ENCODE peak calls at places on chromosomes 5 and 9, in nine cellular contexts. N is midbrain; L is smooth muscle cell of the brain vasculature; C is frontal cortex; S is stimulated activated CD4-positive, alpha-beta T cell treated with anti-CD3 and anti-CD28 coated beads, Interleukin-2, amount 100 ng/mL, for 4 hours; G is GM23248; M is adipocyte; X is activated CD4-positive, CD25-positive, alpha-beta regulatory T cell; H is neural crest cell. U is an unnamed sample.

GRCh38 chr9:109797509-109797908 is 17.5 kb downstream of the PALM2AKAP2 start:
- DNase-seq in N (no peak), L (no peak), C (no peak), S (no peak), G (no peak), M (no peak), X (no peak), H (no peak), U (no peak)

GRCh38 chr9:17216011-17216410 is 81.2 kb downstream of the CNTLN start:
- DNase-seq in N (no peak), L (no peak), C (no peak), S (no peak), G (peak), M (no peak), X (no peak), H (no peak), U (no peak)

GRCh38 chr9:134922066-134922931 is 4.6 kb upstream of the FCN1 start:
- DNase-seq in N (no peak), L (no peak), C (no peak), S (no peak), G (no peak), M (no peak), X (no peak), H (no peak), U (no peak)

GRCh38 chr5:13814293-13814692 is 130.2 kb downstream of the DNAH5 start:
- DNase-seq in N (no peak), L (no peak), C (no peak), S (no peak), G (peak), M (no peak), X (no peak), H (no peak), U (no peak)

GRCh38 chr9:100058699-100059579 is 39.9 kb downstream of the ERP44 start:
- DNase-seq in N (no peak), L (no peak), C (no peak), S (no peak), G (no peak), M (no peak), X (no peak), H (no peak), U (no peak)

GRCh38 chr5:664343-664993 is 28.7 kb downstream of the TPPP start:
- DNase-seq in N (no peak), L (no peak), C (no peak), S (no peak), G (no peak), M (no peak), X (no peak), H (no peak), U (no peak)

GRCh38 chr9:114721491-114722362 is 39.7 kb upstream of the TEX48 start:
- DNase-seq in N (no peak), L (no peak), C (no peak), S (no peak), G (peak), M (peak), X (no peak), H (no peak), U (no peak)

GRCh38 chr5:141916522-141916921 is 7.1 kb upstream of the DELE1 start:
- DNase-seq in N (no peak), L (no peak), C (no peak), S (no peak), G (no peak), M (no peak), X (no peak), H (no peak), U (no peak)

GRCh38 chr9:70407081-70407503 is 7.4 kb downstream of the KLF9 start:
- DNase-seq in N (peak), L (no peak), C (no peak), S (no peak), G (peak), M (peak), X (no peak), H (no peak), U (no peak)

GRCh38 chr9:37001461-37001860 is 32.6 kb downstream of the PAX5 start:
- DNase-seq in N (no peak), L (no peak), C (no peak), S (no peak), G (no peak), M (peak), X (no peak), H (no peak), U (no peak)

GRCh38 chr9:79189511-79189924 is 382.2 kb upstream of the TLE4 start:
- DNase-seq in N (no peak), L (no peak), C (no peak), S (no peak), G (peak), M (no peak), X (no peak), H (no peak), U (no peak)

GRCh38 chr5:17000296-17000939 is 64.3 kb upstream of the MYO10 start:
- DNase-seq in N (no peak), L (peak), C (no peak), S (no peak), G (peak), M (peak), X (no peak), H (no peak), U (no peak)

GRCh38 chr5:122051569-122051968 is 26.5 kb downstream of the LOX start:
- DNase-seq in N (no peak), L (no peak), C (no peak), S (no peak), G (no peak), M (no peak), X (no peak), H (no peak), U (no peak)

GRCh38 chr5:57221049-57221568 is 47.2 kb downstream of the GPBP1 start:
- DNase-seq in N (peak), L (peak), C (peak), S (no peak), G (peak), M (peak), X (peak), H (peak), U (peak)

GRCh38 chr5:144457160-144457559 is 286.5 kb downstream of the KCTD16 start:
- DNase-seq in N (no peak), L (no peak), C (no peak), S (no peak), G (no peak), M (no peak), X (no peak), H (no peak), U (no peak)

GRCh38 chr5:102433473-102433872 is 65.3 kb downstream of the SLCO6A1 start:
- DNase-seq in N (no peak), L (no peak), C (no peak), S (no peak), G (no peak), M (no peak), X (no peak), H (no peak), U (no peak)

GRCh38 chr9:81789751-81790150 is 100.4 kb upstream of the TLE1 start:
- DNase-seq in N (no peak), L (no peak), C (no peak), S (no peak), G (peak), M (peak), X (no peak), H (no peak), U (no peak)

GRCh38 chr5:141637693-141638419 is 1.1 kb downstream of the RELL2 start:
- DNase-seq in N (peak), L (no peak), C (peak), S (no peak), G (peak), M (peak), X (peak), H (peak), U (peak)

GRCh38 chr9:126165755-126166154 is 160.9 kb upstream of the MVB12B start:
- DNase-seq in N (no peak), L (no peak), C (no peak), S (no peak), G (no peak), M (no peak), X (no peak), H (no peak), U (no peak)

GRCh38 chr9:35481347-35481975 is 8.4 kb upstream of the RUSC2 start:
- DNase-seq in N (peak), L (peak), C (peak), S (no peak), G (peak), M (peak), X (no peak), H (no peak), U (no peak)

GRCh38 chr5:1300581-1301083 is 5.8 kb upstream of the TERT start:
- DNase-seq in N (no peak), L (no peak), C (no peak), S (no peak), G (no peak), M (no peak), X (no peak), H (no peak), U (no peak)

GRCh38 chr5:101370240-101370639 is 467.2 kb upstream of the ST8SIA4 start:
- DNase-seq in N (no peak), L (no peak), C (no peak), S (no peak), G (peak), M (no peak), X (no peak), H (no peak), U (no peak)

GRCh38 chr9:94896512-94896911 is 170.0 kb downstream of the AOPEP start:
- DNase-seq in N (no peak), L (no peak), C (no peak), S (no peak), G (no peak), M (no peak), X (no peak), H (no peak), U (no peak)

GRCh38 chr9:3256571-3256970 is 269.2 kb downstream of the RFX3 start:
- DNase-seq in N (no peak), L (no peak), C (no peak), S (no peak), G (no peak), M (peak), X (no peak), H (no peak), U (no peak)

GRCh38 chr5:177412603-177413233 is 3.4 kb upstream of the F12 start:
- DNase-seq in N (no peak), L (no peak), C (no peak), S (no peak), G (no peak), M (no peak), X (no peak), H (no peak), U (no peak)

GRCh38 chr5:119070578-119070827 is 384 bp upstream of the DMXL1 start:
- DNase-seq in N (peak), L (no peak), C (no peak), S (no peak), G (no peak), M (peak), X (peak), H (no peak), U (no peak)

GRCh38 chr9:137971477-137972138 is 94.0 kb downstream of the CACNA1B start:
- DNase-seq in N (no peak), L (no peak), C (no peak), S (no peak), G (no peak), M (no peak), X (no peak), H (no peak), U (no peak)

GRCh38 chr9:35599763-35600604 is 5.1 kb upstream of the TESK1 start:
- DNase-seq in N (no peak), L (no peak), C (no peak), S (no peak), G (peak), M (no peak), X (no peak), H (no peak), U (no peak)

GRCh38 chr5:59519338-59519737 is 374.2 kb downstream of the PDE4D start:
- DNase-seq in N (no peak), L (no peak), C (no peak), S (no peak), G (no peak), M (no peak), X (no peak), H (no peak), U (no peak)

GRCh38 chr9:97987490-97987889 is 4.3 kb downstream of the ANP32B start:
- DNase-seq in N (no peak), L (no peak), C (no peak), S (no peak), G (no peak), M (no peak), X (no peak), H (no peak), U (no peak)

GRCh38 chr9:33128570-33128969 is 38.6 kb downstream of the B4GALT1 start:
- DNase-seq in N (no peak), L (no peak), C (no peak), S (no peak), G (no peak), M (no peak), X (no peak), H (no peak), U (no peak)

GRCh38 chr5:149062371-149063016 is 368 bp downstream of the SH3TC2 start:
- DNase-seq in N (no peak), L (peak), C (peak), S (no peak), G (peak), M (peak), X (no peak), H (no peak), U (no peak)

GRCh38 chr9:89853161-89853560 is 248.3 kb downstream of the GADD45G start:
- DNase-seq in N (no peak), L (no peak), C (no peak), S (no peak), G (no peak), M (no peak), X (no peak), H (no peak), U (no peak)

GRCh38 chr5:131196331-131196730 is 25.6 kb downstream of the LYRM7 start:
- DNase-seq in N (no peak), L (no peak), C (no peak), S (no peak), G (no peak), M (no peak), X (no peak), H (no peak), U (no peak)

U was measured in effector memory CD8-positive, alpha-beta T cell.